ENCODE peak calls at places on chromosomes 4 and X, in seven cellular contexts. O is stimulated activated naive B cell treated with anti-CD40 and anti-IgM and Interleukin-4, amounts not matched to agents 10 μg/mL and 1 μg/mL and 100 μg/mL, for 72 hours; V is iris pigment epithelial cell; A is pons; Y is AG09309; U is stimulated activated CD4-positive, alpha-beta T cell treated with anti-CD3 and anti-CD28 coated beads, Interleukin-4, amount 100 ng/mL, for 24 hours; T is fibroblast of pulmonary artery. W is an unnamed sample.

GRCh38 chr4:53240573-53240972 is 125.3 kb downstream of the SCFD2 start:
- DNase-seq in O (no peak), V (no peak), A (no peak), Y (no peak), U (no peak), T (no peak), W (no peak)

GRCh38 chr4:47741200-47741599 is 96.7 kb downstream of the CORIN start:
- DNase-seq in O (no peak), V (peak), A (no peak), Y (no peak), U (no peak), T (peak), W (no peak)

GRCh38 chr4:16120720-16121119 is 36.9 kb upstream of the PROM1 start:
- DNase-seq in O (no peak), V (no peak), A (no peak), Y (no peak), U (no peak), T (no peak), W (no peak)

GRCh38 chrX:7925867-7926472 is 1.2 kb downstream of the PNPLA4 start:
- DNase-seq in O (peak), V (peak), A (peak), Y (peak), U (peak), T (peak), W (peak)

GRCh38 chr4:168097161-168097560 is 4.8 kb downstream of the ANXA10 start:
- DNase-seq in O (no peak), V (no peak), A (no peak), Y (no peak), U (no peak), T (no peak), W (no peak)

GRCh38 chr4:152045781-152046571 is 285.2 kb upstream of the GATB start:
- DNase-seq in O (peak), V (no peak), A (no peak), Y (no peak), U (peak), T (peak), W (peak)

GRCh38 chr4:88242144-88242543 is 42.2 kb downstream of the PPM1K start:
- DNase-seq in O (no peak), V (no peak), A (no peak), Y (no peak), U (no peak), T (no peak), W (no peak)

GRCh38 chr4:12697970-12698369 is 786.2 kb downstream of the RAB28 start:
- DNase-seq in O (no peak), V (no peak), A (no peak), Y (no peak), U (no peak), T (no peak), W (no peak)

GRCh38 chr4:152044341-152044740 is 283.5 kb upstream of the GATB start:
- DNase-seq in O (no peak), V (no peak), A (no peak), Y (no peak), U (no peak), T (no peak), W (no peak)

W was measured in germinal center.